ENCODE peak calls at places on chromosomes 12 and 14, in four cellular contexts. Z is K562, A is GM12878, T is HepG2. N is an unnamed sample.

GRCh38 chr12:120132437-120132836 is 15.9 kb upstream of the RAB35 start:
- DNase-seq in A (no peak), Z (no peak), T (no peak), N (no peak)

GRCh38 chr14:91232631-91233030 is 11.9 kb downstream of the GPR68 start:
- DNase-seq in A (no peak), T (no peak), Z (no peak), N (no peak)

GRCh38 chr14:101855958-101856357 is 94.4 kb downstream of the PPP2R5C start:
- DNase-seq in A (no peak), Z (no peak), T (no peak), N (no peak)

GRCh38 chr14:95514131-95515079 is 2.0 kb downstream of the SYNE3 start:
- DNase-seq in Z (no peak), A (no peak), T (no peak), N (no peak)

GRCh38 chr12:104727866-104728449 is 230.1 kb downstream of the SLC41A2 start:
- DNase-seq in Z (no peak), T (no peak), A (no peak), N (no peak)

GRCh38 chr14:65237956-65238355 is 135.6 kb upstream of the MAX start:
- DNase-seq in Z (peak), A (no peak), T (peak), N (no peak)

GRCh38 chr14:104105822-104106470 is 20.4 kb downstream of the ASPG start:
- DNase-seq in A (no peak), T (no peak), Z (no peak), N (no peak)

GRCh38 chr14:24032727-24033418 is 18.9 kb upstream of the CARMIL3 start:
- DNase-seq in Z (no peak), T (peak), A (no peak), N (peak)

GRCh38 chr12:19574606-19575005 is 135.3 kb downstream of the AEBP2 start:
- DNase-seq in A (no peak), Z (no peak), T (peak), N (peak)

GRCh38 chr12:8033153-8034044 is 883 bp downstream of the FOXJ2 start:
- DNase-seq in Z (peak), A (no peak), T (no peak), N (peak)

GRCh38 chr14:31070431-31070830 is 44.3 kb upstream of the STRN3 start:
- DNase-seq in Z (no peak), T (no peak), A (no peak), N (no peak)

DNA sequence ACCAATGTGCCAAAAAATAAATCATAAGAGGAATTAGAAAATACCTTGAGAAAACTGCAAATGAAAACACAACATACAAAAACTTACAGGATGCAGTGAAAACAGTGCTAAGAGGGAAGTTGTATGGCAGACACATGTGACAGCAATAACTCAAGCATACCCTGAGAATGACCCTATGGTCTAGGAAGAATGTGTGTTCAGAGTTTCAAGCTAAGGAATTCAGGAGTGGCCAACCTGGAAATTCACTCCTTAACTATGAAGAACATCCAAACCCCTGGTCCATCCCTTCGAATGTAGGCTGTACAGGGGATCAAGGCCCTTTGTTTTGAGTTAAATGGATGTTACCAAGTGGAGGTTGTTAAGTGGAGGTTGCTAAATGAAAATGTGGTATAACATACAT is 16.7 kb upstream of the TTC9 start:
- DNase-seq in T (no peak), A (no peak), Z (no peak), N (no peak)
- TF ChIP-seq POLR2AphosphoS2 in T (no peak), A (no peak), Z (no peak), N (no peak)

DNA sequence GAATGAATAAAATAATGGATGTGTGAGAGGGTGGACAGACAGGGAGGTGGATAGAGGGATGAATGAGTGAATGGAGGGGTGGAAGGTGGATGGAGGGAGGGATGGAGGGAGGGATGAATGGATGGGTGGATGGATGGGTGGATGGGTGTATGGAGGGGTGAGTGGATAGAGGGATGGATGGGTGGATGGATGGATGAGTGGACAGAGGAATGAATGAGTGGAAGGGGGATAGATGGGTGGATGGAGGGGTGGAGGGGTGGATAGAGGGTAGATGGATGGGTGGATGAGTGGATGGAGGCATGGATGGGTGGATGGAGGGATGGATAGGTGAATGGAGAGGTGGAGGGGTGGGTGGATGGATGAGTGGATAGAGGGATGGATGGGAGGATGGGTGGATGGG is 47.9 kb upstream of the NOS1 start:
- DNase-seq in T (no peak), A (no peak), Z (no peak), N (no peak)
- H3K27ac ChIP-seq in T (no peak), A (no peak), Z (no peak), N (no peak)

DNA sequence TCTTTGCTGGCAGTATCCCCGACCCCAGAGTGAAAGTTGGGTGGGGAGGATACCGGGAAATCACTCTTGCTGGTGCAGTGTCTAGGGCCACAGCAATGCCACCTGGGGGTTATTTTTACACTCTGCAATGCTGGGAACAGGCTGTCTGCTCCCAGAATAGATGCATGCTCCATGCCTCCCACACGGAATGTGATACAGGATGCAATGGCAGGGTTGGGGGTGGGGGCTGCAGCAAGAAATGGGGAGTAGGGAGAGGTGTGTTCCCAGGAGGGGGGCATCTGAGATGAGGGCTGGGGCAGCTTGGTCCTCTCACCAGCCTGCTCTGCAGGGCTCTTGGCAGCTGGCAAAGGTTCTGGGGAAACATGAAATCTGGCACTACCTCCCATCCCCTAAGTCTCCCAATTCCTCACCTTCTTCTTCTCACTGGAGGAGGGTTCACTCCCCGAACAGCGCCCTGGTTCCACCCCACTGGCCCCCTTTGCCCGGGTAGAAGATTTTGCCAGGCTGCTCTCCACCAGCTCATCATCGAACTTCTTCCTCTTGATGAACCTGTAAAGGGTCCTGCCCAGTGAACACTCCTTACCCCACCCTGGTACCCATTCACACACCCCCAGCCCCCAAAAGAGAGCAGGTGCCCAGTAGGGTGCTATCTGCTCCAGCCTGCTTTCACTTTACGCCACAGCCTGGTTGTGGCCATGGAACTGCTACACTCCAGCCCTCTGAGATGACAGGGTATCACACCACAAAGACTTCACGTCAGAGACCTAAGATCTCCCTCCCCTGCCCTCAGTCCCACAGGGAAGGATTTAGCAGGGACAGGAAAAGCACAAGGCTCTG is 2.6 kb downstream of the MCRS1 start:
- DNase-seq in Z (no peak), A (no peak), T (no peak), N (no peak)
- TF ChIP-seq POLR2AphosphoS2 in Z (no peak), A (no peak), T (no peak), N (no peak)

DNA sequence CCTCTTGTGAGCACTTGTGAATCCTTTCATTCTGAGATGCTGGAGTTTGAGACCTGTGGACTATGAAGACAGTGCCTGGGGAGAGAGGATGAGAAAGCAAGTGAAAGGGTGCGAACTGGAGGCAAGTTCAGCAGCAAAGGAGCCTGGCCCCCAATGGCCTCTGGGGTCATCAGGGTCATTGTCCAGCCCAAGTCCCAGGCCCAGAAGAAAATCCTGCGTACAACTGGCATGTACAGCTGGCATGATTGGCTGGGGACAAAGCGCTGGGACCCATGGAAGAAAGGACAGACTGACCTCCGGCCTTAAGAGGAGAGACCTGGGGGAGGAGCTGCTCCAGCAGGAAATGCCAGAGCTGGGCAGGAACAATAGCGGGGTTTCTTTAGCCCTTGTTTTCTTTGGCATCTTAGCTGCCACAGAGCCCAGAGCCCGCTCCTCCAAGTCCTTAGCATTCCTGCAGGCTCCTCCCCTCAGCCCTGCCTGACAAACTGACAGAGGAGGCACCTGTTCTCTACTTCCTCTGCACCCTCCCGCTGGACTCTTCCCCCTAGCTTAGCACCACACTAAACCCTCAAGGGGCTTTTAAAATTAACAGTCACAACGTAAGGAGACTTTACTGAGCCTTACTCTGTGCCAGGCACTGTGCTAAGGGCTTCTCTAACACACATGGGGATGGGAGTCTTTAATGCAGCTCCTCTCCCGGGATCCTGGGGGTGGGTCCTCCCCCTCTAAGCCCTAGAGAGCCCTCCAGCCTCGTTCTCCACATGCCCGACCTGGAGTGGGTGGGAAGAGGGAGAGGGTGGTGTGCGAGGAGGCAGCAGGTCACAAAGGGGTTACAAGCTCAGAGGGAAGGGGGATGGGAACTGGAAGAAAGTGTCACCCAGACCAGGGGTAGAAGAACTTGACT is 1.9 kb upstream of the AQP5 start:
- DNase-seq in Z (no peak), T (no peak), A (no peak), N (peak)
- H3K27ac ChIP-seq in Z (no peak), T (no peak), A (no peak), N (peak)

DNA sequence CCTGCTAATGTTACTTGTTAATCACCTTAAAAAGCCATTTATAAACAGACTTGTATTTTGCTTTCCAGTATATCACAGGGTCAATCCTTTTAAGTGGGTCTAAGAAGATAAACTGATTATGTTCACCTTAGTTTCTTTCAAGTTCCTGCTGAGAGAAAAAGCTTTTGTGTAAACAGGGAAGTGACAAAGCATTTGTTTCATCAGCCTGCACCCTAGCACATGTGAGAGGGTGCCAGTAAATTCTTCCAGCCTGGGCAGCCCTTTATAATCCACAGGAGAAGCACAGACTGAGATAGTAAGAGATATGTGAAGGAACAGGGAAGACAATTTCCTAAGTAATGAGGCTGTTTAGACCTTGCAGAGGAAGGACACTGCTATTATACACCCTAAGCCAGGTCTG is 150.6 kb downstream of the KTN1 start:
- DNase-seq in T (no peak), Z (no peak), A (no peak), N (no peak)
- TF ChIP-seq POLR2AphosphoS2 in T (no peak), Z (no peak), A (no peak), N (no peak)

GRCh38 chr12:110048242-110049027 is at the start of gene C12orf76:
- DNase-seq in A (peak), T (peak), Z (peak), N (peak)
- H3K27ac ChIP-seq in A (peak), T (peak), Z (peak), N (peak)

GRCh38 chr12:4717806-4718205 is 2.4 kb upstream of the GALNT8 start:
- DNase-seq in Z (no peak), T (no peak), A (no peak), N (no peak)
- TF ChIP-seq POLR2AphosphoS2 in Z (no peak), T (no peak), A (no peak), N (no peak)

GRCh38 chr12:79908366-79908765 is 26.5 kb downstream of the PPP1R12A start:
- DNase-seq in A (no peak), Z (no peak), T (no peak), N (no peak)
- H3K27ac ChIP-seq in A (no peak), Z (no peak), T (no peak), N (no peak)